ENCODE peak calls at places on chromosomes 6 and 20, in four cellular contexts. E is HCT116, H is left lung, N is brain microvascular endothelial cell. A is an unnamed sample.

GRCh38 chr6:154482858-154483257 is 27.6 kb downstream of the CNKSR3 start:
- DNase-seq in E (no peak), H (no peak), N (no peak), A (no peak)

GRCh38 chr6:149985506-149985937 is 21.8 kb downstream of the ULBP1 start:
- DNase-seq in E (no peak), H (no peak), N (no peak), A (no peak)

GRCh38 chr20:50385733-50386640 is 124.2 kb upstream of the PTPN1 start:
- DNase-seq in E (no peak), H (no peak), N (no peak), A (peak)

GRCh38 chr6:161761966-161762365 is 488.1 kb upstream of the AGPAT4 start:
- DNase-seq in E (no peak), H (no peak), N (no peak), A (no peak)

GRCh38 chr20:31355981-31356380 is 12.4 kb upstream of the DEFB118 start:
- DNase-seq in E (no peak), H (no peak), N (peak), A (no peak)

GRCh38 chr6:101666256-101666655 is 272.7 kb downstream of the GRIK2 start:
- DNase-seq in E (peak), H (no peak), N (peak), A (no peak)

GRCh38 chr6:96237656-96238347 is 222.0 kb downstream of the FUT9 start:
- DNase-seq in E (no peak), H (no peak), N (no peak), A (no peak)

GRCh38 chr6:4707011-4707410 is 69.2 kb upstream of the CDYL start:
- DNase-seq in E (no peak), H (no peak), N (no peak), A (no peak)

GRCh38 chr6:15522427-15522826 is 140.4 kb downstream of the DTNBP1 start:
- DNase-seq in E (no peak), H (no peak), N (no peak), A (no peak)

GRCh38 chr20:53146201-53146891 is 174.2 kb downstream of the TSHZ2 start:
- DNase-seq in E (no peak), H (no peak), N (no peak), A (no peak)

GRCh38 chr6:119116712-119117281 is 38.3 kb upstream of the FAM184A start:
- DNase-seq in E (no peak), H (no peak), N (no peak), A (no peak)

GRCh38 chr6:168690271-168690670 is 249.3 kb downstream of the SMOC2 start:
- DNase-seq in E (no peak), H (no peak), N (no peak), A (no peak)

GRCh38 chr6:157228421-157229218 is 94.7 kb downstream of the TMEM242 start:
- DNase-seq in E (no peak), H (peak), N (no peak), A (no peak)

GRCh38 chr6:1578293-1578745 is 31.4 kb upstream of the FOXC1 start:
- DNase-seq in E (no peak), H (no peak), N (no peak), A (no peak)

GRCh38 chr6:69907981-69908498 is 41.7 kb downstream of the COL19A1 start:
- DNase-seq in E (no peak), H (no peak), N (no peak), A (no peak)

GRCh38 chr20:10906830-10907229 is 233.0 kb upstream of the JAG1 start:
- DNase-seq in E (no peak), H (no peak), N (no peak), A (no peak)

GRCh38 chr6:132959927-132960326 is 145.6 kb downstream of the RPS12 start:
- DNase-seq in E (no peak), H (no peak), N (no peak), A (no peak)

GRCh38 chr6:13116155-13116554 is 212.2 kb downstream of the TBC1D7 start:
- DNase-seq in E (no peak), H (no peak), N (no peak), A (no peak)

GRCh38 chr20:33561981-33562601 is 72.2 kb downstream of the CBFA2T2 start:
- DNase-seq in E (peak), H (no peak), N (peak), A (no peak)

GRCh38 chr6:2713473-2714358 is 37.0 kb downstream of the MYLK4 start:
- DNase-seq in E (no peak), H (no peak), N (peak), A (no peak)

GRCh38 chr20:19335341-19335740 is 122.9 kb downstream of the SLC24A3 start:
- DNase-seq in E (no peak), H (no peak), N (no peak), A (no peak)

GRCh38 chr6:1930356-1930755 is 315.0 kb downstream of the GMDS start:
- DNase-seq in E (no peak), H (no peak), N (no peak), A (no peak)

GRCh38 chr20:52379723-52380336 is 188.3 kb upstream of the ZFP64 start:
- DNase-seq in E (no peak), H (peak), N (peak), A (no peak)

GRCh38 chr6:33490621-33491020 is 36.2 kb downstream of the ZBTB9 start:
- DNase-seq in E (no peak), H (no peak), N (no peak), A (no peak)

GRCh38 chr6:84141506-84141905 is 85.9 kb downstream of the CEP162 start:
- DNase-seq in E (no peak), H (no peak), N (no peak), A (no peak)

GRCh38 chr6:19796452-19796851 is 40.7 kb upstream of the ID4 start:
- DNase-seq in E (no peak), H (no peak), N (no peak), A (no peak)

GRCh38 chr6:26232950-26233607 is 131.9 kb upstream of the BTN3A2 start:
- DNase-seq in E (no peak), H (peak), N (no peak), A (no peak)

GRCh38 chr20:52230406-52230805 is 38.8 kb upstream of the ZFP64 start:
- DNase-seq in E (no peak), H (no peak), N (peak), A (no peak)

GRCh38 chr6:82569022-82569421 is 205.4 kb downstream of the TPBG start:
- DNase-seq in E (no peak), H (no peak), N (no peak), A (no peak)

GRCh38 chr20:63592661-63593060 is 18.6 kb upstream of the HELZ2 start:
- DNase-seq in E (no peak), H (peak), N (no peak), A (no peak)

GRCh38 chr20:45470262-45470931 is 844 bp downstream of the WFDC2 start:
- DNase-seq in E (no peak), H (peak), N (no peak), A (no peak)

GRCh38 chr6:68572525-68572924 is 62.6 kb upstream of the ADGRB3 start:
- DNase-seq in E (no peak), H (no peak), N (peak), A (no peak)

GRCh38 chr6:131651782-131652181 is 14.7 kb downstream of the ENPP3 start:
- DNase-seq in E (no peak), H (no peak), N (no peak), A (no peak)

GRCh38 chr6:123888779-123889513 is 85.3 kb downstream of the NKAIN2 start:
- DNase-seq in E (no peak), H (no peak), N (no peak), A (no peak)

GRCh38 chr20:17680128-17680835 is 1.8 kb downstream of the RRBP1 start:
- DNase-seq in E (no peak), H (peak), N (peak), A (no peak)

GRCh38 chr20:2749343-2749950 is 51.0 kb downstream of the CPXM1 start:
- DNase-seq in E (no peak), H (peak), N (no peak), A (no peak)

GRCh38 chr6:6998194-6998569 is 109.6 kb upstream of the RREB1 start:
- DNase-seq in E (no peak), H (no peak), N (no peak), A (no peak)

DNA sequence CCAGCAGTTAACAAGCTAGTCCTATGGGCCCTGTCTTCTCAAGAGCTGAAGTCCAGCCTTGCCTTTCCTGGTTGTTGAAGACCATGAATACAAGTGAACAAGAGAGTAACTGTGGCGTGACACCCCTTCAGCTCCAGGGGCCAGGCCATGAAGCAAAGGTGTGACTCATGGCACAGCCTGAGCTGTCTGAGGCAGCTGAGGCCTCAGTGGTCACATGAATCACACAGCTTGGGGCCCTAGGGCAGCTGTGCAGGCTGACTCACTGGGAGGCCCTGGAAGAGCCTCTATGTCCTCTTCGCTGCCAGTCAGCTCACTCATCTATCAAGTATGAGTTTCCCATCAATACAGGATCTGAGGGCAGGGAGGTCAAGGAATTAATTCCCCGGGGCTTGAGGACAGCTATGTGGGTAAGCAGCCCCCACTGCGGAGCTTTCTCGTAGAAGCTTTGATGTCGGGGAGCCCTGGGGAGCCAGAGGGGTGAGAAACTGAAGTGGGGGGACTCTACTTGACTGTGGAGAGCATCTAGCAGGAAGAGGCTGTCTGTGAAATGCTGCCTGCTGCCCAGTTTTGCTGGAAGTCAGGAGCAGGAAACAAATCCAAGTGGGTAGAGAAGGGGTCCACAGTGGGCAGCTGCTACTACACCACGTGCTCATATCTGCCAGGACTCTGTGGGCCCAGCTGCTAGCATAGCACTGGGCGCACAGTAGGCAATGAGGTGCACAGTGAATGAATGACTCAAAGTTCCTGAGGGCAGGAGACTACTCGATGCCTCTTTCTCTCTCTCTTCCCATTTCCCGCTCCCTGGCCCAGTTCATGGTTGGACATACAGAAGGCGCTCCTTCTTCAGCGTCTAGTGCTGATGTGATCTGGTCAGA is 13.7 kb upstream of the FAM83C start:
- DNase-seq in E (peak), H (peak), N (peak), A (peak)
- H3K4me3 ChIP-seq in E (no peak), H (no peak), N (no peak), A (no peak)

GRCh38 chr6:137588472-137588871 is 94.3 kb upstream of the OLIG3 start:
- DNase-seq in E (no peak), H (no peak), N (no peak), A (no peak)
- TF ChIP-seq CTCF in E (no peak), H (no peak), N (no peak), A (no peak)

DNA sequence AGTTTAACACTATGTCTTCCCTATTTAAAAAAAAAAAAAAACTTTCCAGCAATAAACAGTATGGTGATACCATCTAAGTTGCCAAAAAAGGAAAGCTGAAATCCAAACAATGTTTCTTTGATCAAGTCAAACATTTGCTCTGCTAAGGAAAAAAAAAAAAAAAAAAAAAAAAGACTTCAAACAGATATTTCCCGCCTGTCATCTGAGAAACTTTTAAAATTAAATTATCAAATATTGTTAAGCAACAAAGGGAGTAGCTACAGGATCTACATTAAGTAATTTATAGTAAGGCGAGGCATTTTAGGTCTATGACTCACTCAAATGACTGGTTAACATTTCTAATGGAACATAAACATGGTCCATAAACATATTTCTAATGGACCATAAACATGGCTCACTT is 121.2 kb downstream of the DST start:
- DNase-seq in E (no peak), H (no peak), N (no peak), A (no peak)
- H3K27ac ChIP-seq in E (no peak), H (no peak), N (no peak), A (no peak)

GRCh38 chr6:11432713-11433450 is 104.7 kb upstream of the TMEM170B start:
- DNase-seq in E (no peak), H (no peak), N (peak), A (no peak)

GRCh38 chr6:11430036-11430435 is 107.5 kb upstream of the TMEM170B start:
- DNase-seq in E (no peak), H (no peak), N (no peak), A (no peak)

GRCh38 chr6:11432091-11432490 is 105.5 kb upstream of the TMEM170B start:
- DNase-seq in E (no peak), H (no peak), N (no peak), A (no peak)

GRCh38 chr6:11429577-11429976 is 108.0 kb upstream of the TMEM170B start:
- DNase-seq in E (no peak), H (no peak), N (peak), A (no peak)

DNA sequence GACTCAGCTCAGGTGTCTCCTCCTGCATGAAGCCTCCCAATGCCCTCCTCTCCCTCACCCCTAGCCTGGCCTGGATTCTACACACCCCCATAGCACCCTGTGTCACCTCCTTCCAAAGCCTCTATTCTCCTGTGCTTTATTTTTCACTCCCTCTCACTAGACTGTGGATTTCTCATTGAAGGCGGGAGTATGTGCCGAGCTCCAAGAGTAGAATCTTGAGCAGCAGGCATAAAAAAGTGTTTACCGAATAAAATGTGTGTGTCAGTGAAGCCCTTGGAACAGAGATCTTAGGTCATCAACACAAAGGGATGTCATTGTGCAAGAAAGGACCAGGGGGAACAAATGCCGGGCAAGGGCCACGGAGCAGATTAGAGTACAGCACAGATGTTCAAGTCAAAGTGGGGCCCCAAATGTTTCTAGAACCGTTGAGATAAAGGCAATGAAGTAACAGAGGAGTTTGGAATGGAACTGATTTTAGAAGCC is 106.1 kb upstream of the TMEM170B start:
- DNase-seq in E (no peak), H (no peak), N (no peak), A (no peak)
- H3K4me3 ChIP-seq in E (no peak), H (no peak), N (no peak), A (no peak)

GRCh38 chr20:34829191-34829590 is 3.7 kb upstream of the NCOA6 start:
- DNase-seq in E (no peak), H (no peak), N (no peak), A (no peak)

GRCh38 chr20:34825530-34826362 is at the start of gene NCOA6:
- DNase-seq in E (peak), H (peak), N (peak), A (peak)

GRCh38 chr20:34824026-34824860 is 1.2 kb downstream of the NCOA6 start:
- DNase-seq in E (peak), H (no peak), N (peak), A (peak)

GRCh38 chr20:34820805-34821578 is 4.5 kb downstream of the NCOA6 start:
- DNase-seq in E (no peak), H (no peak), N (no peak), A (no peak)

GRCh38 chr20:34824861-34825529 is 456 bp downstream of the NCOA6 start:
- DNase-seq in E (peak), H (peak), N (peak), A (peak)
- TF ChIP-seq CTCF in E (no peak), H (no peak), N (no peak), A (no peak)

GRCh38 chr6:142440603-142441293 is 138.9 kb downstream of the ADGRG6 start:
- DNase-seq in E (no peak), H (no peak), N (no peak), A (no peak)
- H3K27ac ChIP-seq in E (no peak), H (no peak), N (no peak), A (no peak)

GRCh38 chr20:21102252-21102609 is 3.9 kb downstream of the LINC00237 start:
- DNase-seq in E (no peak), H (no peak), N (no peak), A (no peak)

GRCh38 chr20:21102691-21103311 is 3.4 kb downstream of the LINC00237 start:
- DNase-seq in E (no peak), H (peak), N (no peak), A (peak)

GRCh38 chr20:21099653-21100589 is 6.2 kb downstream of the LINC00237 start:
- DNase-seq in E (no peak), H (peak), N (no peak), A (peak)

GRCh38 chr20:21101453-21102251 is 4.5 kb downstream of the LINC00237 start:
- DNase-seq in E (no peak), H (peak), N (no peak), A (no peak)

GRCh38 chr20:21100590-21101452 is 5.3 kb downstream of the LINC00237 start:
- DNase-seq in E (no peak), H (peak), N (no peak), A (no peak)
- H3K4me3 ChIP-seq in E (no peak), H (peak), N (no peak), A (peak)

GRCh38 chr20:22472386-22472785 is 112.0 kb downstream of the FOXA2 start:
- DNase-seq in E (no peak), H (no peak), N (no peak), A (no peak)
- TF ChIP-seq CTCF in E (no peak), H (no peak), N (no peak), A (no peak)